ENCODE peak calls at places on chromosomes 1 and 21, in nine cellular contexts. Q is GM12865; E is T-helper 2 cell; J is globus pallidus; O is iPS-NIHi11; A is ACHN; W is stimulated activated naive CD8-positive, alpha-beta T cell treated with anti-CD3 and anti-CD28 coated beads, Interleukin-15, amount 100 ng/mL, for 72 hours; C is naive thymus-derived CD8-positive, alpha-beta T cell; I is dermis blood vessel endothelial cell. P is an unnamed sample.

GRCh38 chr1:91712981-91713841 is 172.7 kb downstream of the TGFBR3 start:
- DNase-seq in J (no peak), O (no peak), I (peak), A (no peak), Q (peak), W (peak), C (no peak), E (peak), P (peak)

GRCh38 chr1:75134939-75135828 is 996 bp downstream of the LHX8 start:
- DNase-seq in A (no peak), E (peak), O (no peak), I (peak), J (no peak), C (no peak), Q (no peak), W (no peak), P (peak)

GRCh38 chr1:40612345-40612831 is 53.1 kb downstream of the RIMS3 start:
- DNase-seq in Q (peak), E (peak), W (peak), J (peak), A (peak), I (peak), O (peak), C (peak), P (peak)

GRCh38 chr1:223837206-223837605 is 8.5 kb downstream of the TP53BP2 start:
- DNase-seq in I (no peak), J (no peak), Q (no peak), O (no peak), C (no peak), W (no peak), A (peak), E (no peak), P (no peak)

GRCh38 chr1:154191990-154192450 is at the start of gene TPM3:
- DNase-seq in C (no peak), Q (no peak), A (no peak), J (no peak), E (no peak), W (no peak), I (peak), O (peak), P (peak)

GRCh38 chr1:58395355-58395754 is 151.2 kb downstream of the OMA1 start:
- DNase-seq in Q (no peak), I (peak), J (no peak), C (no peak), E (no peak), W (no peak), O (no peak), A (peak), P (peak)

GRCh38 chr1:117735045-117735992 is 129.5 kb downstream of the TENT5C start:
- DNase-seq in E (peak), J (peak), A (peak), O (no peak), W (no peak), C (no peak), I (peak), Q (peak), P (peak)

GRCh38 chr1:8777867-8778266 is 39.6 kb downstream of the RERE start:
- DNase-seq in W (no peak), E (no peak), Q (no peak), A (no peak), I (no peak), C (no peak), O (no peak), J (no peak), P (no peak)

GRCh38 chr21:26686278-26686677 is 113.2 kb upstream of the CYYR1 start:
- DNase-seq in C (peak), Q (peak), J (no peak), O (peak), W (peak), A (peak), E (peak), I (peak), P (peak)

GRCh38 chr1:200526709-200527612 is 93.6 kb downstream of the KIF14 start:
- DNase-seq in Q (peak), J (no peak), A (no peak), E (no peak), C (no peak), W (no peak), O (no peak), I (no peak), P (no peak)

GRCh38 chr1:40665335-40666171 is at the start of gene RIMS3:
- DNase-seq in E (peak), O (peak), Q (peak), A (peak), I (peak), J (peak), W (peak), C (peak), P (peak)

GRCh38 chr1:40711465-40712404 is 20.2 kb downstream of the NFYC start:
- DNase-seq in C (no peak), O (no peak), E (no peak), W (no peak), Q (peak), I (peak), J (no peak), A (peak), P (no peak)

GRCh38 chr1:222546548-222547259 is 1.2 kb downstream of the HHIPL2 start:
- DNase-seq in Q (no peak), O (peak), C (no peak), E (no peak), I (no peak), J (no peak), A (peak), W (no peak), P (peak)

GRCh38 chr1:117372863-117373412 is 5.7 kb downstream of the MAN1A2 start:
- DNase-seq in A (no peak), O (no peak), C (no peak), J (no peak), W (no peak), Q (no peak), I (no peak), E (no peak), P (no peak)

GRCh38 chr21:32940079-32941014 is 85.4 kb upstream of the OLIG2 start:
- DNase-seq in J (peak), O (peak), A (peak), Q (peak), W (peak), E (peak), C (peak), I (peak), P (peak)

GRCh38 chr1:227273557-227273956 is 44.7 kb downstream of the CDC42BPA start:
- DNase-seq in A (peak), Q (peak), J (no peak), O (peak), E (peak), C (no peak), W (no peak), I (peak), P (peak)

GRCh38 chr1:214470132-214470531 is 81.3 kb downstream of the PTPN14 start:
- DNase-seq in O (no peak), C (no peak), J (no peak), Q (no peak), I (no peak), E (no peak), W (no peak), A (no peak), P (no peak)

GRCh38 chr1:85188530-85188929 is 12.3 kb downstream of the SYDE2 start:
- DNase-seq in J (no peak), W (no peak), O (no peak), I (no peak), C (no peak), E (no peak), A (no peak), Q (no peak), P (no peak)

GRCh38 chr1:81880781-81881180 is 80.0 kb downstream of the ADGRL2 start:
- DNase-seq in E (no peak), W (no peak), I (no peak), Q (no peak), O (no peak), C (no peak), A (no peak), J (no peak), P (no peak)

GRCh38 chr1:18901952-18902522 is 318 bp downstream of the ALDH4A1 start:
- DNase-seq in Q (peak), E (no peak), A (no peak), O (no peak), C (no peak), I (no peak), W (no peak), J (no peak), P (no peak)

GRCh38 chr1:214397497-214397896 is 116.5 kb downstream of the SMYD2 start:
- DNase-seq in E (no peak), Q (no peak), C (no peak), O (no peak), W (no peak), J (no peak), I (no peak), A (no peak), P (no peak)

GRCh38 chr21:38619865-38620513 is 121.7 kb upstream of the ERG start:
- DNase-seq in C (no peak), W (no peak), J (no peak), Q (no peak), A (no peak), O (no peak), E (no peak), I (no peak), P (no peak)

GRCh38 chr21:46393451-46393940 is 65.2 kb upstream of the DIP2A start:
- DNase-seq in W (no peak), A (no peak), Q (no peak), E (no peak), I (no peak), O (no peak), J (no peak), C (no peak), P (no peak)

GRCh38 chr1:154745750-154746425 is 124.2 kb downstream of the KCNN3 start:
- DNase-seq in J (no peak), Q (no peak), A (no peak), E (no peak), I (no peak), C (no peak), O (no peak), W (no peak), P (no peak)

GRCh38 chr1:19315378-19316206 is 3.5 kb downstream of the SLC66A1 start:
- DNase-seq in I (peak), W (no peak), E (no peak), A (peak), Q (peak), J (no peak), C (no peak), O (no peak), P (no peak)

P was measured in mesendoderm.